ENCODE peak calls at places on chromosomes 4 and X, in five cellular contexts. One of them, this sample, is unnamed.

GRCh38 chr4:19438228-19438627 is 813.5 kb upstream of the SLIT2 start:
- DNase-seq in sigmoid colon: no peak
- DNase-seq in upper lobe of left lung: no peak
- DNase-seq in H1: no peak
- DNase-seq in A549: no peak
- DNase-seq in this sample: no peak

GRCh38 chr4:86033171-86033570 is 326.7 kb downstream of the MAPK10 start:
- DNase-seq in sigmoid colon: peak
- DNase-seq in upper lobe of left lung: no peak
- DNase-seq in A549: no peak
- DNase-seq in H1: no peak
- DNase-seq in this sample: no peak

GRCh38 chrX:150544222-150544787 is 24.1 kb upstream of the MTM1 start:
- DNase-seq in sigmoid colon: no peak
- DNase-seq in upper lobe of left lung: no peak
- DNase-seq in A549: peak
- DNase-seq in H1: no peak
- DNase-seq in this sample: no peak

GRCh38 chr4:52718123-52718522 is 33.1 kb downstream of the ERVMER34-1 start:
- DNase-seq in A549: no peak
- DNase-seq in H1: no peak
- DNase-seq in upper lobe of left lung: no peak
- DNase-seq in sigmoid colon: no peak
- DNase-seq in this sample: no peak

GRCh38 chr4:761739-762138 is 56.1 kb downstream of the PCGF3 start:
- DNase-seq in sigmoid colon: no peak
- DNase-seq in H1: no peak
- DNase-seq in A549: no peak
- DNase-seq in upper lobe of left lung: no peak
- DNase-seq in this sample: no peak

GRCh38 chrX:1874416-1874815 is 259.6 kb downstream of the ASMT start:
- DNase-seq in H1: no peak
- DNase-seq in A549: no peak
- DNase-seq in sigmoid colon: no peak
- DNase-seq in upper lobe of left lung: no peak
- DNase-seq in this sample: no peak

GRCh38 chrX:132615396-132616131 is 126.7 kb upstream of the MBNL3 start:
- DNase-seq in upper lobe of left lung: no peak
- DNase-seq in A549: no peak
- DNase-seq in sigmoid colon: no peak
- DNase-seq in H1: peak
- DNase-seq in this sample: no peak

GRCh38 chrX:4762196-4762595 is 1048.7 kb upstream of the PRKX start:
- DNase-seq in upper lobe of left lung: no peak
- DNase-seq in A549: no peak
- DNase-seq in H1: no peak
- DNase-seq in sigmoid colon: no peak
- DNase-seq in this sample: no peak

GRCh38 chr4:48490012-48490679 is at the start of gene ZAR1:
- DNase-seq in A549: no peak
- DNase-seq in H1: no peak
- DNase-seq in upper lobe of left lung: no peak
- DNase-seq in sigmoid colon: no peak
- DNase-seq in this sample: peak

GRCh38 chrX:8689473-8689872 is 42.5 kb downstream of the ANOS1 start:
- DNase-seq in A549: no peak
- DNase-seq in H1: no peak
- DNase-seq in upper lobe of left lung: no peak
- DNase-seq in sigmoid colon: no peak
- DNase-seq in this sample: no peak

GRCh38 chr4:86977621-86978184 is 42.9 kb downstream of the AFF1 start:
- DNase-seq in A549: peak
- DNase-seq in H1: no peak
- DNase-seq in sigmoid colon: no peak
- DNase-seq in upper lobe of left lung: no peak
- DNase-seq in this sample: no peak

GRCh38 chr4:54794033-54794432 is 136.3 kb downstream of the KIT start:
- DNase-seq in sigmoid colon: no peak
- DNase-seq in upper lobe of left lung: no peak
- DNase-seq in H1: no peak
- DNase-seq in A549: no peak
- DNase-seq in this sample: no peak

GRCh38 chr4:120066182-120066524 is 495 bp downstream of the MAD2L1 start:
- DNase-seq in H1: no peak
- DNase-seq in upper lobe of left lung: no peak
- DNase-seq in A549: peak
- DNase-seq in sigmoid colon: no peak
- DNase-seq in this sample: no peak

GRCh38 chr4:70382691-70383181 is at the start of gene SMR3B:
- DNase-seq in H1: no peak
- DNase-seq in sigmoid colon: no peak
- DNase-seq in upper lobe of left lung: no peak
- DNase-seq in A549: no peak
- DNase-seq in this sample: no peak

GRCh38 chr4:11623726-11624037 is 195.0 kb upstream of the HS3ST1 start:
- DNase-seq in A549: peak
- DNase-seq in upper lobe of left lung: no peak
- DNase-seq in H1: no peak
- DNase-seq in sigmoid colon: no peak
- DNase-seq in this sample: no peak

GRCh38 chr4:141020801-141021261 is 112.4 kb downstream of the RNF150 start:
- DNase-seq in sigmoid colon: no peak
- DNase-seq in upper lobe of left lung: no peak
- DNase-seq in A549: no peak
- DNase-seq in H1: no peak
- DNase-seq in this sample: no peak

GRCh38 chr4:101191302-101192098 is 155.8 kb downstream of the PPP3CA start:
- DNase-seq in H1: peak
- DNase-seq in A549: no peak
- DNase-seq in upper lobe of left lung: no peak
- DNase-seq in sigmoid colon: peak
- DNase-seq in this sample: no peak

GRCh38 chr4:189912170-189912569 is 28.5 kb upstream of the FRG1 start:
- DNase-seq in sigmoid colon: no peak
- DNase-seq in H1: no peak
- DNase-seq in A549: no peak
- DNase-seq in upper lobe of left lung: no peak
- DNase-seq in this sample: no peak

GRCh38 chrX:25344191-25344936 is 328.6 kb upstream of the ARX start:
- DNase-seq in H1: no peak
- DNase-seq in upper lobe of left lung: no peak
- DNase-seq in A549: no peak
- DNase-seq in sigmoid colon: no peak
- DNase-seq in this sample: no peak

GRCh38 chr4:6900181-6900812 is 9.3 kb upstream of the TBC1D14 start:
- DNase-seq in A549: no peak
- DNase-seq in H1: no peak
- DNase-seq in sigmoid colon: peak
- DNase-seq in upper lobe of left lung: no peak
- DNase-seq in this sample: no peak

GRCh38 chr4:108031427-108032083 is 41.9 kb downstream of the HADH start:
- DNase-seq in H1: no peak
- DNase-seq in A549: no peak
- DNase-seq in sigmoid colon: no peak
- DNase-seq in upper lobe of left lung: no peak
- DNase-seq in this sample: no peak

GRCh38 chrX:9374537-9374936 is 90.3 kb upstream of the TBL1X start:
- DNase-seq in H1: no peak
- DNase-seq in sigmoid colon: no peak
- DNase-seq in upper lobe of left lung: no peak
- DNase-seq in A549: no peak
- DNase-seq in this sample: no peak

GRCh38 chrX:54087661-54088060 is 43.4 kb upstream of the PHF8 start:
- DNase-seq in upper lobe of left lung: no peak
- DNase-seq in sigmoid colon: no peak
- DNase-seq in H1: no peak
- DNase-seq in A549: no peak
- DNase-seq in this sample: no peak

GRCh38 chr4:108048997-108049396 is 59.3 kb downstream of the HADH start:
- DNase-seq in H1: no peak
- DNase-seq in sigmoid colon: no peak
- DNase-seq in A549: no peak
- DNase-seq in upper lobe of left lung: no peak
- DNase-seq in this sample: no peak

GRCh38 chr4:54233128-54233696 is 4.1 kb downstream of the PDGFRA start:
- DNase-seq in upper lobe of left lung: peak
- DNase-seq in sigmoid colon: peak
- DNase-seq in H1: peak
- DNase-seq in A549: peak
- DNase-seq in this sample: peak

GRCh38 chrX:74940414-74940813 is 15.2 kb upstream of the NEXMIF start:
- DNase-seq in A549: no peak
- DNase-seq in H1: no peak
- DNase-seq in sigmoid colon: no peak
- DNase-seq in upper lobe of left lung: no peak
- DNase-seq in this sample: no peak

GRCh38 chrX:153638436-153639176 is 8.4 kb upstream of the DUSP9 start:
- DNase-seq in sigmoid colon: no peak
- DNase-seq in A549: no peak
- DNase-seq in upper lobe of left lung: peak
- DNase-seq in H1: no peak
- DNase-seq in this sample: no peak

GRCh38 chr4:154822775-154823174 is 41.7 kb downstream of the RBM46 start:
- DNase-seq in H1: no peak
- DNase-seq in A549: no peak
- DNase-seq in upper lobe of left lung: no peak
- DNase-seq in sigmoid colon: no peak
- DNase-seq in this sample: no peak

GRCh38 chr4:150482581-150482980 is 99.4 kb upstream of the MAB21L2 start:
- DNase-seq in upper lobe of left lung: no peak
- DNase-seq in sigmoid colon: no peak
- DNase-seq in H1: no peak
- DNase-seq in A549: no peak
- DNase-seq in this sample: no peak

DNA sequence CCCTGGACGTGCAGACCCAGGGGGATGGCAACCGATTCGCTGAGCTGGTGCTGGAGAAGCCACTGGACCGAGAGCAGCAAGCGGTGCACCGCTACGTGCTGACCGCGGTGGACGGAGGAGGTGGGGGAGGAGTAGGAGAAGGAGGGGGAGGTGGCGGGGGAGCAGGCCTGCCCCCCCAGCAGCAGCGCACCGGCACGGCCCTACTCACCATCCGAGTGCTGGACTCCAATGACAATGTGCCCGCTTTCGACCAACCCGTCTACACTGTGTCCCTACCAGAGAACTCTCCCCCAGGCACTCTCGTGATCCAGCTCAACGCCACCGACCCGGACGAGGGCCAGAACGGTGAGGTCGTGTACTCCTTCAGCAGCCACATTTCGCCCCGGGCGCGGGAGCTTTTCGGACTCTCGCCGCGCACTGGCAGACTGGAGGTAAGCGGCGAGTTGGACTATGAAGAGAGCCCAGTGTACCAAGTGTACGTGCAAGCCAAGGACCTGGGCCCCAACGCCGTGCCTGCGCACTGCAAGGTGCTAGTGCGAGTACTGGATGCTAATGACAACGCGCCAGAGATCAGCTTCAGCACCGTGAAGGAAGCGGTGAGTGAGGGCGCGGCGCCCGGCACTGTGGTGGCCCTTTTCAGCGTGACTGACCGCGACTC is 1.7 kb downstream of the PCDH10 start:
- DNase-seq in H1: peak
- DNase-seq in sigmoid colon: peak
- DNase-seq in upper lobe of left lung: peak
- DNase-seq in A549: no peak
- DNase-seq in this sample: peak
- TF ChIP-seq POLR2A in H1: no peak
- TF ChIP-seq POLR2A in sigmoid colon: no peak
- TF ChIP-seq POLR2A in upper lobe of left lung: no peak
- TF ChIP-seq POLR2A in A549: no peak
- TF ChIP-seq POLR2A in this sample: no peak

GRCh38 chr4:184792334-184792733 is 33.4 kb downstream of the ACSL1 start:
- DNase-seq in sigmoid colon: no peak
- DNase-seq in H1: no peak
- DNase-seq in upper lobe of left lung: no peak
- DNase-seq in A549: no peak
- DNase-seq in this sample: no peak
- TF ChIP-seq POLR2A in sigmoid colon: no peak
- TF ChIP-seq POLR2A in H1: no peak
- TF ChIP-seq POLR2A in upper lobe of left lung: no peak
- TF ChIP-seq POLR2A in A549: no peak
- TF ChIP-seq POLR2A in this sample: no peak

GRCh38 chr4:78951862-78952472 is 12.7 kb upstream of the PAQR3 start:
- DNase-seq in A549: peak
- DNase-seq in H1: no peak
- DNase-seq in sigmoid colon: no peak
- DNase-seq in upper lobe of left lung: no peak
- DNase-seq in this sample: peak
- TF ChIP-seq POLR2A in A549: no peak
- TF ChIP-seq POLR2A in H1: no peak
- TF ChIP-seq POLR2A in sigmoid colon: no peak
- TF ChIP-seq POLR2A in upper lobe of left lung: no peak
- TF ChIP-seq POLR2A in this sample: no peak

GRCh38 chr4:8428288-8429097 is 12.0 kb downstream of the ACOX3 start:
- DNase-seq in sigmoid colon: peak
- DNase-seq in upper lobe of left lung: peak
- DNase-seq in H1: peak
- DNase-seq in A549: peak
- DNase-seq in this sample: peak
- TF ChIP-seq POLR2A in sigmoid colon: peak
- TF ChIP-seq POLR2A in upper lobe of left lung: no peak
- TF ChIP-seq POLR2A in H1: peak
- TF ChIP-seq POLR2A in A549: peak
- TF ChIP-seq POLR2A in this sample: peak

GRCh38 chr4:110475881-110476818 is at the start of gene ENPEP:
- DNase-seq in H1: no peak
- DNase-seq in sigmoid colon: peak
- DNase-seq in upper lobe of left lung: peak
- DNase-seq in A549: no peak
- DNase-seq in this sample: no peak
- TF ChIP-seq POLR2A in H1: no peak
- TF ChIP-seq POLR2A in sigmoid colon: no peak
- TF ChIP-seq POLR2A in upper lobe of left lung: no peak
- TF ChIP-seq POLR2A in A549: no peak
- TF ChIP-seq POLR2A in this sample: no peak

GRCh38 chrX:13263560-13264251 is 56.1 kb downstream of the ATXN3L start:
- DNase-seq in upper lobe of left lung: no peak
- DNase-seq in H1: no peak
- DNase-seq in A549: no peak
- DNase-seq in sigmoid colon: no peak
- DNase-seq in this sample: no peak
- TF ChIP-seq POLR2A in upper lobe of left lung: no peak
- TF ChIP-seq POLR2A in H1: no peak
- TF ChIP-seq POLR2A in A549: no peak
- TF ChIP-seq POLR2A in sigmoid colon: no peak
- TF ChIP-seq POLR2A in this sample: peak